ENCODE peak calls at places on chromosomes 12 and 14, in eight cellular contexts. One of them, this sample, is unnamed.

GRCh38 chr12:110227138-110227537 is 53.9 kb upstream of the ATP2A2 start:
- DNase-seq in H1: no peak
- DNase-seq in GM12878: no peak
- DNase-seq in A549: no peak
- DNase-seq in HCT116: no peak
- DNase-seq in HepG2: no peak
- DNase-seq in endothelial cell of umbilical vein: no peak
- DNase-seq in K562: no peak
- DNase-seq in this sample: no peak

GRCh38 chr14:55111122-55111705 is 17.8 kb upstream of the LGALS3 start:
- DNase-seq in H1: no peak
- DNase-seq in GM12878: no peak
- DNase-seq in A549: no peak
- DNase-seq in HCT116: no peak
- DNase-seq in HepG2: no peak
- DNase-seq in endothelial cell of umbilical vein: no peak
- DNase-seq in K562: no peak
- DNase-seq in this sample: no peak

GRCh38 chr12:50017653-50018052 is 7.6 kb downstream of the RACGAP1 start:
- DNase-seq in H1: no peak
- DNase-seq in GM12878: no peak
- DNase-seq in A549: no peak
- DNase-seq in HCT116: no peak
- DNase-seq in HepG2: no peak
- DNase-seq in endothelial cell of umbilical vein: no peak
- DNase-seq in K562: no peak
- DNase-seq in this sample: peak

GRCh38 chr12:68425998-68426397 is 93.8 kb upstream of the MDM1 start:
- DNase-seq in H1: no peak
- DNase-seq in GM12878: no peak
- DNase-seq in A549: no peak
- DNase-seq in HCT116: no peak
- DNase-seq in HepG2: no peak
- DNase-seq in endothelial cell of umbilical vein: no peak
- DNase-seq in K562: no peak
- DNase-seq in this sample: no peak

GRCh38 chr14:99939421-99939820 is 125.8 kb upstream of the EVL start:
- DNase-seq in H1: no peak
- DNase-seq in GM12878: no peak
- DNase-seq in A549: no peak
- DNase-seq in HCT116: no peak
- DNase-seq in HepG2: no peak
- DNase-seq in endothelial cell of umbilical vein: no peak
- DNase-seq in K562: no peak
- DNase-seq in this sample: no peak

GRCh38 chr14:83120187-83120586 is 1586.5 kb upstream of the SEL1L start:
- DNase-seq in H1: no peak
- DNase-seq in GM12878: no peak
- DNase-seq in A549: no peak
- DNase-seq in HCT116: no peak
- DNase-seq in HepG2: no peak
- DNase-seq in endothelial cell of umbilical vein: no peak
- DNase-seq in K562: no peak
- DNase-seq in this sample: no peak

GRCh38 chr14:24062216-24062980 is 9.0 kb upstream of the CPNE6 start:
- DNase-seq in H1: no peak
- DNase-seq in GM12878: no peak
- DNase-seq in A549: no peak
- DNase-seq in HCT116: no peak
- DNase-seq in HepG2: no peak
- DNase-seq in endothelial cell of umbilical vein: no peak
- DNase-seq in K562: no peak
- DNase-seq in this sample: no peak

GRCh38 chr12:95546491-95546813 is 4.8 kb downstream of the USP44 start:
- DNase-seq in H1: no peak
- DNase-seq in GM12878: no peak
- DNase-seq in A549: no peak
- DNase-seq in HCT116: no peak
- DNase-seq in HepG2: no peak
- DNase-seq in endothelial cell of umbilical vein: no peak
- DNase-seq in K562: no peak
- DNase-seq in this sample: no peak

GRCh38 chr14:93527076-93527692 is 96.4 kb downstream of the UNC79 start:
- DNase-seq in H1: no peak
- DNase-seq in GM12878: no peak
- DNase-seq in A549: no peak
- DNase-seq in HCT116: no peak
- DNase-seq in HepG2: no peak
- DNase-seq in endothelial cell of umbilical vein: no peak
- DNase-seq in K562: no peak
- DNase-seq in this sample: peak

GRCh38 chr12:68806488-68807237 is 1.3 kb upstream of the MDM2 start:
- DNase-seq in H1: no peak
- DNase-seq in GM12878: no peak
- DNase-seq in A549: no peak
- DNase-seq in HCT116: no peak
- DNase-seq in HepG2: no peak
- DNase-seq in endothelial cell of umbilical vein: no peak
- DNase-seq in K562: no peak
- DNase-seq in this sample: peak

GRCh38 chr12:47870175-47870781 is 34.5 kb downstream of the VDR start:
- DNase-seq in H1: peak
- DNase-seq in GM12878: peak
- DNase-seq in A549: peak
- DNase-seq in HCT116: no peak
- DNase-seq in HepG2: peak
- DNase-seq in endothelial cell of umbilical vein: no peak
- DNase-seq in K562: no peak
- DNase-seq in this sample: peak

GRCh38 chr12:122684297-122684696 is 18.9 kb downstream of the HCAR2 start:
- DNase-seq in H1: no peak
- DNase-seq in GM12878: no peak
- DNase-seq in A549: no peak
- DNase-seq in HCT116: no peak
- DNase-seq in HepG2: no peak
- DNase-seq in endothelial cell of umbilical vein: no peak
- DNase-seq in K562: no peak
- DNase-seq in this sample: no peak

DNA sequence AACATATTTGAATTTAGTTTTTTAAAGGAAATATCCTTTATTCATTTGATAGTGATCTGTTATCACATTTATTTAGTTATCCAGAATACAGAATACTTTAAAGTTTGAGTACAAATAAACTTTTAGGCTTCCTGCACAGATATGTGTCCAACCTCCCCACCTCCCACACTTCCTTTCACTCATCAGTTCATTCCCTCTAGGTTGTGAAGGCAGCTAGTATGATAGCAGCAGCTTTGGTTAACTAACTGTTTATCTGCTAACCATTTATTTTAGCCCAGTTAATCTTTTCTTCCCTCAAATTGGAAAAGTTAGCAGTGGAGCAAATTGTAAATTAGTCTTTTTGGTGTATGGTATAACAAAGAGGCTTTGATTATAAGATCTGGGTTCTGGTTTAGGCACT is 35.7 kb downstream of the CNOT2 start:
- DNase-seq in H1: no peak
- DNase-seq in GM12878: no peak
- DNase-seq in A549: no peak
- DNase-seq in HCT116: no peak
- DNase-seq in HepG2: no peak
- DNase-seq in endothelial cell of umbilical vein: no peak
- DNase-seq in K562: no peak
- DNase-seq in this sample: no peak
- TF ChIP-seq MAX in H1: no peak
- TF ChIP-seq MAX in GM12878: no peak
- TF ChIP-seq MAX in A549: no peak
- TF ChIP-seq MAX in HCT116: no peak
- TF ChIP-seq MAX in HepG2: no peak
- TF ChIP-seq MAX in endothelial cell of umbilical vein: no peak
- TF ChIP-seq MAX in K562: no peak
- TF ChIP-seq MAX in this sample: no peak

GRCh38 chr12:51845451-51845850 is 3.1 kb downstream of the FIGNL2 start:
- DNase-seq in H1: no peak
- DNase-seq in GM12878: no peak
- DNase-seq in A549: no peak
- DNase-seq in HCT116: no peak
- DNase-seq in HepG2: peak
- DNase-seq in endothelial cell of umbilical vein: no peak
- DNase-seq in K562: no peak
- DNase-seq in this sample: no peak

GRCh38 chr12:51848843-51849735 is 571 bp upstream of the FIGNL2 start:
- DNase-seq in H1: peak
- DNase-seq in GM12878: no peak
- DNase-seq in A549: no peak
- DNase-seq in HCT116: no peak
- DNase-seq in HepG2: no peak
- DNase-seq in endothelial cell of umbilical vein: peak
- DNase-seq in K562: peak
- DNase-seq in this sample: no peak

GRCh38 chr12:51847830-51848727 is at the start of gene FIGNL2:
- DNase-seq in H1: peak
- DNase-seq in GM12878: no peak
- DNase-seq in A549: no peak
- DNase-seq in HCT116: no peak
- DNase-seq in HepG2: no peak
- DNase-seq in endothelial cell of umbilical vein: peak
- DNase-seq in K562: peak
- DNase-seq in this sample: no peak

GRCh38 chr12:51846209-51846779 is 2.2 kb downstream of the FIGNL2 start:
- DNase-seq in H1: no peak
- DNase-seq in GM12878: no peak
- DNase-seq in A549: no peak
- DNase-seq in HCT116: no peak
- DNase-seq in HepG2: no peak
- DNase-seq in endothelial cell of umbilical vein: no peak
- DNase-seq in K562: no peak
- DNase-seq in this sample: no peak

DNA sequence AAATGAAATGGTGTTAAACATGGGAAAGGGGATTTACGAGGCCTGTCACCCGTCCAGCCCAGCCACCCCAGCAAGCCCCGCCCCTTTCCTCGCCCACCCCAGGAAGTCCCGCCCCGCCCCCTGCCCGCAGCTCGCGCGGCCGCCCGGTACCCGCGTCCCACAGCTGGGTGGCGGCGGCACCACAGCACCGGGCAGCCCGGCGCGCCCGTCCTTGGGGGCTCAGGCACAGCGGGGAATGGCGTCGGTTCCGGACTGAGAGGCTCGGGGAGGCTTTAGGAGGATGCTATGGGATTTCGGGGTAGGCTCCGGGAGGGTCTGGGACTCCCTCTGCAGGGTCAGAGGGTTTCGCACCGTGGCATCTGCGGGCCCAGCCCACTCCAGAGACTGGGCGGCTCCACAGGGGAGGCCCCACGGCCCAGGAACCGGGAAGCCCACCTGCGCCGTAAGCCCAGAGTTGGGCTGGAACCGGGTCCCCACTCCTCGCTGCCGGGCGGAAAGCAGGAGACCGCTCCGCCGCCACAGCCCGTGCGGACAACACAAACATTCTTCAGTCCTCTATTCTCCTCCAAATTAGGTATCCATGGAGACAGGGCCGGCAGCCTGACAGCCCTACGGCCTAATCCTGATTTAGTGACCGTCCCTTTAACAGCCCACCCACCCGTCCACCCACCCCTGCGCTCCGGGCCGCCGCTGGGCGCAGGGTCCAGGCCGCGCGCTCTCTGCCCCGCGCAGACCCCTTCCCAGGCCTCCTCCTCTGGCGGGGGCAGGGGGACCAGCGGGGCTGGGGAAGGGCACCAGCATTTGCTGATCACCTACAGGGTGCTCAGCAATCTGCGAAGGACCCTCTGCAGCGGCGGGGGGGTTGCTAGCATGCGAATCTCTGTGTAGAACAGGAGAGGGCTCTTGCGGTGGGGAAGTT is 1.3 kb downstream of the FIGNL2 start:
- DNase-seq in H1: peak
- DNase-seq in GM12878: no peak
- DNase-seq in A549: no peak
- DNase-seq in HCT116: no peak
- DNase-seq in HepG2: no peak
- DNase-seq in endothelial cell of umbilical vein: peak
- DNase-seq in K562: peak
- DNase-seq in this sample: peak
- TF ChIP-seq POLR2A in H1: no peak
- TF ChIP-seq POLR2A in GM12878: no peak
- TF ChIP-seq POLR2A in A549: no peak
- TF ChIP-seq POLR2A in HCT116: no peak
- TF ChIP-seq POLR2A in HepG2: no peak
- TF ChIP-seq POLR2A in endothelial cell of umbilical vein: peak
- TF ChIP-seq POLR2A in K562: no peak
- TF ChIP-seq POLR2A in this sample: no peak

GRCh38 chr12:132556801-132557200 is 53.6 kb downstream of the LRCOL1 start:
- DNase-seq in H1: no peak
- DNase-seq in GM12878: no peak
- DNase-seq in A549: no peak
- DNase-seq in HCT116: no peak
- DNase-seq in HepG2: no peak
- DNase-seq in endothelial cell of umbilical vein: no peak
- DNase-seq in K562: no peak
- DNase-seq in this sample: no peak
- TF ChIP-seq CTCF in H1: no peak
- TF ChIP-seq CTCF in GM12878: no peak
- TF ChIP-seq CTCF in A549: no peak
- TF ChIP-seq CTCF in HCT116: no peak
- TF ChIP-seq CTCF in HepG2: no peak
- TF ChIP-seq CTCF in endothelial cell of umbilical vein: no peak
- TF ChIP-seq CTCF in K562: no peak
- TF ChIP-seq CTCF in this sample: no peak

DNA sequence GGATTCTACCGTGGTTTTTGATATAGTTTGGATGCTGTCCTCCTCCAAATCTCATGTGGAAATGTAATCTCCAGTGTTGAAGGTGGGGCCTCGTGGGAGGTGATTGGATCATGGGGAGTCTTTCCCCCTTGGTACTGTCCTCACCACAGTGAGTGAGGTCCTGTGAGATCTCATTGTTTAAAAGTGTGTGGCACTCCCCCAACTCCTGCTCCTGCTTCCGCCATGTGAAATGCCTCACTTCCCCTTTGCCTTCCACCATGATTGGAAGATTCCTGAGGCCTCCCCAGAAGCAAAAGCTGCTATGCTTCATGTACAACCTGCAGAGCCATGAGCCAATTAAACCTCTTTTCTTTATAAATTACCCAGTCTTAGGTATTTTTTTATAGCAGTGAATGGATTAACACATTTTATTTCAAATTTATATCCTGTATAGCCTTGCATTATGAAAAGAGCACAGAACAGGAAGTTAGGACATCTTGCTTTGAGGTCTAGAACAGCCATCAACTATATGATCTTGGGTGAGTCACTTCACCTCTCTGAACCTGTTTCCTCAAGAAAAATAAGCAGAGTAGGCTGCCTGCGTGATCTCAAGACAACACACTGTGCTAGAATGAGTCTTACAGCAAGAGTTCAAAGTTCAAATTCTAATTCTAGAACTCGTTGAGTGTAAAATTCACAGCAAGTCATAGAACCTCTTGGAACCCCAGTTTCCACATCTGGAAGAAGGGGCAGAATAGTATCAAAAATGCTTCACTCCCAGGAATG is 160.9 kb upstream of the EEA1 start:
- DNase-seq in H1: no peak
- DNase-seq in GM12878: no peak
- DNase-seq in A549: peak
- DNase-seq in HCT116: peak
- DNase-seq in HepG2: no peak
- DNase-seq in endothelial cell of umbilical vein: peak
- DNase-seq in K562: peak
- DNase-seq in this sample: peak
- TF ChIP-seq MAX in H1: no peak
- TF ChIP-seq MAX in GM12878: no peak
- TF ChIP-seq MAX in A549: no peak
- TF ChIP-seq MAX in HCT116: no peak
- TF ChIP-seq MAX in HepG2: no peak
- TF ChIP-seq MAX in endothelial cell of umbilical vein: no peak
- TF ChIP-seq MAX in K562: no peak
- TF ChIP-seq MAX in this sample: no peak

This sample was measured in NB4.